ENCODE peak calls at places on chromosomes 3 and 15, in seven cellular contexts. Q is hypothalamus; Z is MCF 10A; A is astrocyte of the spinal cord; G is CD8-positive, alpha-beta T cell; I is fibroblast of lung; F is T-helper 2 cell. C is an unnamed sample.

GRCh38 chr15:95888762-95889161 is 441.7 kb upstream of the NR2F2 start:
- DNase-seq in Q (no peak), Z (no peak), A (no peak), G (no peak), I (no peak), F (no peak), C (no peak)

GRCh38 chr15:85897818-85898717 is 103.3 kb upstream of the KLHL25 start:
- DNase-seq in Q (no peak), Z (no peak), A (no peak), G (no peak), I (no peak), F (no peak), C (no peak)

GRCh38 chr3:161781381-161781780 is 284.8 kb downstream of the OTOL1 start:
- DNase-seq in Q (no peak), Z (no peak), A (no peak), G (no peak), I (no peak), F (no peak), C (no peak)

GRCh38 chr3:170751894-170752283 is 118.1 kb downstream of the RPL22L1 start:
- DNase-seq in Q (no peak), Z (no peak), A (no peak), G (no peak), I (no peak), F (no peak), C (peak)

GRCh38 chr3:113685956-113686721 is 10.3 kb downstream of the USF3 start:
- DNase-seq in Q (no peak), Z (peak), A (peak), G (no peak), I (peak), F (no peak), C (peak)

GRCh38 chr3:56761887-56762605 is 39.7 kb downstream of the ARHGEF3 start:
- DNase-seq in Q (no peak), Z (no peak), A (peak), G (no peak), I (no peak), F (no peak), C (no peak)

GRCh38 chr3:14199641-14200040 is 21.0 kb downstream of the LSM3 start:
- DNase-seq in Q (no peak), Z (peak), A (no peak), G (no peak), I (no peak), F (no peak), C (peak)

GRCh38 chr3:170467007-170467406 is 48.3 kb downstream of the CLDN11 start:
- DNase-seq in Q (no peak), Z (no peak), A (no peak), G (no peak), I (no peak), F (no peak), C (no peak)

GRCh38 chr3:24853685-24854341 is 359.2 kb upstream of the THRB start:
- DNase-seq in Q (no peak), Z (no peak), A (no peak), G (no peak), I (no peak), F (no peak), C (no peak)

GRCh38 chr3:119624002-119624401 is 26.3 kb downstream of the PLA1A start:
- DNase-seq in Q (no peak), Z (no peak), A (no peak), G (no peak), I (no peak), F (no peak), C (no peak)

GRCh38 chr3:129276385-129276784 is 2.3 kb upstream of the HMCES start:
- DNase-seq in Q (no peak), Z (no peak), A (no peak), G (no peak), I (no peak), F (no peak), C (no peak)